ENCODE peak calls at places on chromosomes 3 and 15, in ten cellular contexts. K is iris pigment epithelial cell; L is neural progenitor cell; S is stromal cell of bone marrow; M is fibroblast of mammary gland; F is T-helper 1 cell; X is stimulated activated CD8-positive, alpha-beta memory T cell treated with anti-CD3 and anti-CD28 coated beads, Interleukin-7, amount 100 ng/mL, for 1 hour; Q is activated CD8-positive, alpha-beta memory T cell treated with anti-CD3 and anti-CD28 coated beads for 1 hour; R is left ventricle myocardium inferior; T is HT1080. N is an unnamed sample.

GRCh38 chr15:32730677-32731654 is 13.2 kb downstream of the GREM1 start:
- DNase-seq in K (peak; percentile 22), L (peak; percentile 61), S (no peak), M (no peak), F (no peak), X (no peak), Q (no peak), R (no peak), T (no peak), N (no peak)

GRCh38 chr15:94277485-94277884 is 46.1 kb downstream of the MCTP2 start:
- DNase-seq in K (no peak), L (no peak), S (no peak), M (no peak), F (no peak), X (no peak), Q (no peak), R (no peak), T (no peak), N (no peak)

GRCh38 chr15:60804986-60805949 is 326.3 kb upstream of the ICE2 start:
- DNase-seq in K (peak; percentile 70), L (no peak), S (peak; percentile 63), M (peak; percentile 77), F (no peak), X (no peak), Q (no peak), R (no peak), T (peak; percentile 92), N (no peak)

GRCh38 chr15:69663982-69664381 is 211.4 kb downstream of the RPLP1 start:
- DNase-seq in K (no peak), L (no peak), S (no peak), M (no peak), F (no peak), X (no peak), Q (no peak), R (no peak), T (no peak), N (no peak)

GRCh38 chr15:76235186-76235826 is 76.0 kb downstream of the ETFA start:
- DNase-seq in K (peak; percentile 47), L (peak; percentile 33), S (peak; percentile 22), M (peak; percentile 48), F (no peak), X (no peak), Q (no peak), R (no peak), T (peak; percentile 48), N (peak; percentile 18)

GRCh38 chr15:93942140-93942808 is 289.1 kb upstream of the MCTP2 start:
- DNase-seq in K (no peak), L (no peak), S (peak; percentile 3), M (peak; percentile 10), F (no peak), X (no peak), Q (no peak), R (no peak), T (no peak), N (no peak)

GRCh38 chr3:187744169-187745151 is 808 bp downstream of the BCL6 start:
- DNase-seq in K (peak; percentile 50), L (peak; percentile 73), S (no peak), M (peak; percentile 36), F (peak; percentile 51), X (no peak), Q (no peak), R (peak; percentile 48), T (peak; percentile 55), N (no peak)

GRCh38 chr3:9704343-9705322 is 1.0 kb downstream of the CPNE9 start:
- DNase-seq in K (peak; percentile 20), L (peak; percentile 80), S (no peak), M (peak; percentile 15), F (peak; percentile 7), X (no peak), Q (no peak), R (peak; percentile 29), T (no peak), N (no peak)

N was measured in CMK.